ENCODE peak calls at places on chromosomes 1 and 21, in eight cellular contexts. One of them, this sample, is unnamed.

GRCh38 chr1:44941424-44942324 is 44.7 kb downstream of the EIF2B3 start:
- DNase-seq in pancreas: no peak
- DNase-seq in CD8-positive, alpha-beta memory T cell: no peak
- DNase-seq in heart left ventricle: no peak
- DNase-seq in breast epithelium: no peak
- DNase-seq in cardiac muscle cell: no peak
- DNase-seq in lower lobe of right lung: no peak
- DNase-seq in tibial nerve: no peak
- DNase-seq in this sample: no peak

GRCh38 chr1:21875621-21876063 is 61.5 kb downstream of the HSPG2 start:
- DNase-seq in pancreas: no peak
- DNase-seq in CD8-positive, alpha-beta memory T cell: no peak
- DNase-seq in heart left ventricle: no peak
- DNase-seq in breast epithelium: no peak
- DNase-seq in cardiac muscle cell: no peak
- DNase-seq in lower lobe of right lung: no peak
- DNase-seq in tibial nerve: no peak
- DNase-seq in this sample: no peak

GRCh38 chr1:53061859-53062714 is at the start of gene PODN:
- DNase-seq in pancreas: peak; percentile 65
- DNase-seq in CD8-positive, alpha-beta memory T cell: no peak
- DNase-seq in heart left ventricle: peak; percentile 47
- DNase-seq in breast epithelium: peak; percentile 51
- DNase-seq in cardiac muscle cell: peak; percentile 65
- DNase-seq in lower lobe of right lung: peak; percentile 52
- DNase-seq in tibial nerve: peak; percentile 60
- DNase-seq in this sample: peak; percentile 61

GRCh38 chr1:219498666-219499065 is 114.2 kb downstream of the ZC3H11B start:
- DNase-seq in pancreas: no peak
- DNase-seq in CD8-positive, alpha-beta memory T cell: no peak
- DNase-seq in heart left ventricle: no peak
- DNase-seq in breast epithelium: no peak
- DNase-seq in cardiac muscle cell: peak; percentile 91
- DNase-seq in lower lobe of right lung: no peak
- DNase-seq in tibial nerve: peak; percentile 32
- DNase-seq in this sample: no peak

GRCh38 chr1:31822766-31823165 is 6.9 kb upstream of the SPOCD1 start:
- DNase-seq in pancreas: no peak
- DNase-seq in CD8-positive, alpha-beta memory T cell: no peak
- DNase-seq in heart left ventricle: no peak
- DNase-seq in breast epithelium: no peak
- DNase-seq in cardiac muscle cell: peak; percentile 59
- DNase-seq in lower lobe of right lung: no peak
- DNase-seq in tibial nerve: no peak
- DNase-seq in this sample: no peak

GRCh38 chr21:42019101-42019605 is 9.0 kb upstream of the ZBTB21 start:
- DNase-seq in pancreas: no peak
- DNase-seq in CD8-positive, alpha-beta memory T cell: no peak
- DNase-seq in heart left ventricle: no peak
- DNase-seq in breast epithelium: no peak
- DNase-seq in cardiac muscle cell: no peak
- DNase-seq in lower lobe of right lung: no peak
- DNase-seq in tibial nerve: no peak
- DNase-seq in this sample: no peak

GRCh38 chr1:201022178-201022823 is 1.2 kb downstream of the KIF21B start:
- DNase-seq in pancreas: no peak
- DNase-seq in CD8-positive, alpha-beta memory T cell: no peak
- DNase-seq in heart left ventricle: no peak
- DNase-seq in breast epithelium: no peak
- DNase-seq in cardiac muscle cell: no peak
- DNase-seq in lower lobe of right lung: no peak
- DNase-seq in tibial nerve: no peak
- DNase-seq in this sample: no peak

GRCh38 chr1:183571678-183572268 is 18.5 kb downstream of the NCF2 start:
- DNase-seq in pancreas: no peak
- DNase-seq in CD8-positive, alpha-beta memory T cell: no peak
- DNase-seq in heart left ventricle: no peak
- DNase-seq in breast epithelium: no peak
- DNase-seq in cardiac muscle cell: no peak
- DNase-seq in lower lobe of right lung: no peak
- DNase-seq in tibial nerve: no peak
- DNase-seq in this sample: no peak

GRCh38 chr1:79325705-79326104 is 319.2 kb upstream of the ADGRL4 start:
- DNase-seq in pancreas: no peak
- DNase-seq in CD8-positive, alpha-beta memory T cell: no peak
- DNase-seq in heart left ventricle: no peak
- DNase-seq in breast epithelium: no peak
- DNase-seq in cardiac muscle cell: no peak
- DNase-seq in lower lobe of right lung: no peak
- DNase-seq in tibial nerve: no peak
- DNase-seq in this sample: no peak

GRCh38 chr1:241770115-241770514 is 77.9 kb upstream of the EXO1 start:
- DNase-seq in pancreas: no peak
- DNase-seq in CD8-positive, alpha-beta memory T cell: no peak
- DNase-seq in heart left ventricle: no peak
- DNase-seq in breast epithelium: no peak
- DNase-seq in cardiac muscle cell: no peak
- DNase-seq in lower lobe of right lung: no peak
- DNase-seq in tibial nerve: no peak
- DNase-seq in this sample: no peak

GRCh38 chr1:50308883-50309282 is 114.4 kb downstream of the DMRTA2 start:
- DNase-seq in pancreas: no peak
- DNase-seq in CD8-positive, alpha-beta memory T cell: no peak
- DNase-seq in heart left ventricle: no peak
- DNase-seq in breast epithelium: no peak
- DNase-seq in cardiac muscle cell: peak; percentile 53
- DNase-seq in lower lobe of right lung: no peak
- DNase-seq in tibial nerve: no peak
- DNase-seq in this sample: no peak

GRCh38 chr21:14900058-14900457 is 164.7 kb downstream of the NRIP1 start:
- DNase-seq in pancreas: no peak
- DNase-seq in CD8-positive, alpha-beta memory T cell: no peak
- DNase-seq in heart left ventricle: no peak
- DNase-seq in breast epithelium: no peak
- DNase-seq in cardiac muscle cell: no peak
- DNase-seq in lower lobe of right lung: no peak
- DNase-seq in tibial nerve: no peak
- DNase-seq in this sample: no peak

GRCh38 chr1:22749503-22749902 is 38.9 kb downstream of the EPHB2 start:
- DNase-seq in pancreas: no peak
- DNase-seq in CD8-positive, alpha-beta memory T cell: no peak
- DNase-seq in heart left ventricle: no peak
- DNase-seq in breast epithelium: no peak
- DNase-seq in cardiac muscle cell: no peak
- DNase-seq in lower lobe of right lung: no peak
- DNase-seq in tibial nerve: no peak
- DNase-seq in this sample: no peak

GRCh38 chr1:8411803-8412182 is 93.9 kb downstream of the SLC45A1 start:
- DNase-seq in pancreas: no peak
- DNase-seq in CD8-positive, alpha-beta memory T cell: no peak
- DNase-seq in heart left ventricle: no peak
- DNase-seq in breast epithelium: no peak
- DNase-seq in cardiac muscle cell: no peak
- DNase-seq in lower lobe of right lung: no peak
- DNase-seq in tibial nerve: no peak
- DNase-seq in this sample: no peak
- H3K4me1 ChIP-seq in pancreas: peaks cover 77% of the 10 kb centered on the region
- H3K4me1 ChIP-seq in CD8-positive, alpha-beta memory T cell: peaks cover 70% of the 10 kb centered on the region
- H3K4me1 ChIP-seq in heart left ventricle: peaks cover 86% of the 10 kb centered on the region
- H3K4me1 ChIP-seq in breast epithelium: peaks cover 40% of the 10 kb centered on the region
- H3K4me1 ChIP-seq in cardiac muscle cell: peaks cover 31% of the 10 kb centered on the region
- H3K4me1 ChIP-seq in lower lobe of right lung: peaks cover 91% of the 10 kb centered on the region
- H3K4me1 ChIP-seq in tibial nerve: peaks cover 57% of the 10 kb centered on the region
- H3K4me1 ChIP-seq in this sample: no peaks in the 10 kb centered on the region

GRCh38 chr1:26542781-26543443 is 13.4 kb downstream of the RPS6KA1 start:
- DNase-seq in pancreas: no peak
- DNase-seq in CD8-positive, alpha-beta memory T cell: no peak
- DNase-seq in heart left ventricle: no peak
- DNase-seq in breast epithelium: no peak
- DNase-seq in cardiac muscle cell: no peak
- DNase-seq in lower lobe of right lung: no peak
- DNase-seq in tibial nerve: no peak
- DNase-seq in this sample: no peak

GRCh38 chr1:26541431-26541815 is 11.9 kb downstream of the RPS6KA1 start:
- DNase-seq in pancreas: no peak
- DNase-seq in CD8-positive, alpha-beta memory T cell: no peak
- DNase-seq in heart left ventricle: no peak
- DNase-seq in breast epithelium: no peak
- DNase-seq in cardiac muscle cell: no peak
- DNase-seq in lower lobe of right lung: no peak
- DNase-seq in tibial nerve: no peak
- DNase-seq in this sample: no peak

GRCh38 chr1:26543444-26543835 is 13.9 kb downstream of the RPS6KA1 start:
- DNase-seq in pancreas: no peak
- DNase-seq in CD8-positive, alpha-beta memory T cell: no peak
- DNase-seq in heart left ventricle: no peak
- DNase-seq in breast epithelium: no peak
- DNase-seq in cardiac muscle cell: no peak
- DNase-seq in lower lobe of right lung: no peak
- DNase-seq in tibial nerve: no peak
- DNase-seq in this sample: no peak

GRCh38 chr1:26540346-26540745 is 10.8 kb downstream of the RPS6KA1 start:
- DNase-seq in pancreas: no peak
- DNase-seq in CD8-positive, alpha-beta memory T cell: no peak
- DNase-seq in heart left ventricle: no peak
- DNase-seq in breast epithelium: no peak
- DNase-seq in cardiac muscle cell: no peak
- DNase-seq in lower lobe of right lung: no peak
- DNase-seq in tibial nerve: no peak
- DNase-seq in this sample: no peak

GRCh38 chr1:26541816-26542711 is 12.5 kb downstream of the RPS6KA1 start:
- DNase-seq in pancreas: no peak
- DNase-seq in CD8-positive, alpha-beta memory T cell: peak; percentile 85
- DNase-seq in heart left ventricle: peak; percentile 80
- DNase-seq in breast epithelium: no peak
- DNase-seq in cardiac muscle cell: peak; percentile 98
- DNase-seq in lower lobe of right lung: peak; percentile 95
- DNase-seq in tibial nerve: peak; percentile 29
- DNase-seq in this sample: peak; percentile 88
- H3K4me1 ChIP-seq in pancreas: no peaks in the 10 kb centered on the region
- H3K4me1 ChIP-seq in CD8-positive, alpha-beta memory T cell: peaks cover 88% of the 10 kb centered on the region
- H3K4me1 ChIP-seq in heart left ventricle: no peaks in the 10 kb centered on the region
- H3K4me1 ChIP-seq in breast epithelium: peaks cover 11% of the 10 kb centered on the region
- H3K4me1 ChIP-seq in cardiac muscle cell: peaks cover 18% of the 10 kb centered on the region
- H3K4me1 ChIP-seq in lower lobe of right lung: peaks cover 69% of the 10 kb centered on the region
- H3K4me1 ChIP-seq in tibial nerve: no peaks in the 10 kb centered on the region
- H3K4me1 ChIP-seq in this sample: peaks cover 14% of the 10 kb centered on the region

GRCh38 chr1:12602633-12603024 is 15.4 kb downstream of the DHRS3 start:
- DNase-seq in pancreas: no peak
- DNase-seq in CD8-positive, alpha-beta memory T cell: no peak
- DNase-seq in heart left ventricle: no peak
- DNase-seq in breast epithelium: no peak
- DNase-seq in cardiac muscle cell: no peak
- DNase-seq in lower lobe of right lung: no peak
- DNase-seq in tibial nerve: no peak
- DNase-seq in this sample: no peak
- H3K4me1 ChIP-seq in pancreas: peaks cover 34% of the 10 kb centered on the region
- H3K4me1 ChIP-seq in CD8-positive, alpha-beta memory T cell: peaks cover 71% of the 10 kb centered on the region
- H3K4me1 ChIP-seq in heart left ventricle: peaks cover 75% of the 10 kb centered on the region
- H3K4me1 ChIP-seq in breast epithelium: peaks cover 28% of the 10 kb centered on the region
- H3K4me1 ChIP-seq in cardiac muscle cell: no peaks in the 10 kb centered on the region
- H3K4me1 ChIP-seq in lower lobe of right lung: peaks cover 80% of the 10 kb centered on the region
- H3K4me1 ChIP-seq in tibial nerve: peaks cover 68% of the 10 kb centered on the region
- H3K4me1 ChIP-seq in this sample: no peaks in the 10 kb centered on the region

DNA sequence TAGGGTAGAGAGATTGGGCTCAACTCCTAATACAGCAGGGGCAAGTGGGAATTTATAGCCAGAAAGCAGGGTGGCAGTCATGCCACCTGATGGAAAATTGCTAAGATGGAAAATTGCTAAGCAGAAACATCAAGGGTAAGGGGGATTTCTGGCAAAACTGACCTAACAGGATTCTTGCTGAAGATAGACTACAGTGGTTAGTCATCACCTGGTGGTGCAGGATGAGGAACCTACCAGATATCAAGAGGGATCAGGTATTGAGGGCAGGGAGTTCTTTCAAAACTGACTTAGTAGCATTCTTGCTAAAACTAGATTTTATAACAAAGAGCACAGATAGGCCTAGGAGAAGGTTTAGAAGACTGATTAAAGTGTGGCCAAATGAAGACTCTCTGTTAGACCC is 292.9 kb downstream of the PLPP3 start:
- DNase-seq in pancreas: no peak
- DNase-seq in CD8-positive, alpha-beta memory T cell: no peak
- DNase-seq in heart left ventricle: no peak
- DNase-seq in breast epithelium: no peak
- DNase-seq in cardiac muscle cell: no peak
- DNase-seq in lower lobe of right lung: no peak
- DNase-seq in tibial nerve: no peak
- DNase-seq in this sample: no peak
- H3K4me1 ChIP-seq in pancreas: no peaks in the 10 kb centered on the region
- H3K4me1 ChIP-seq in CD8-positive, alpha-beta memory T cell: no peaks in the 10 kb centered on the region
- H3K4me1 ChIP-seq in heart left ventricle: peaks cover 14% of the 10 kb centered on the region
- H3K4me1 ChIP-seq in breast epithelium: no peaks in the 10 kb centered on the region
- H3K4me1 ChIP-seq in cardiac muscle cell: no peaks in the 10 kb centered on the region
- H3K4me1 ChIP-seq in lower lobe of right lung: peaks cover 14% of the 10 kb centered on the region
- H3K4me1 ChIP-seq in tibial nerve: peaks cover 3% of the 10 kb centered on the region
- H3K4me1 ChIP-seq in this sample: peaks cover 17% of the 10 kb centered on the region

GRCh38 chr21:34910396-34910795 is 138.7 kb downstream of the RUNX1 start:
- DNase-seq in pancreas: no peak
- DNase-seq in CD8-positive, alpha-beta memory T cell: no peak
- DNase-seq in heart left ventricle: no peak
- DNase-seq in breast epithelium: no peak
- DNase-seq in cardiac muscle cell: no peak
- DNase-seq in lower lobe of right lung: peak; percentile 69
- DNase-seq in tibial nerve: no peak
- DNase-seq in this sample: no peak
- H3K4me1 ChIP-seq in pancreas: no peaks in the 10 kb centered on the region
- H3K4me1 ChIP-seq in CD8-positive, alpha-beta memory T cell: peaks cover 51% of the 10 kb centered on the region
- H3K4me1 ChIP-seq in heart left ventricle: no peaks in the 10 kb centered on the region
- H3K4me1 ChIP-seq in breast epithelium: no peaks in the 10 kb centered on the region
- H3K4me1 ChIP-seq in cardiac muscle cell: no peaks in the 10 kb centered on the region
- H3K4me1 ChIP-seq in lower lobe of right lung: peaks cover 53% of the 10 kb centered on the region
- H3K4me1 ChIP-seq in tibial nerve: peaks cover 13% of the 10 kb centered on the region
- H3K4me1 ChIP-seq in this sample: no peaks in the 10 kb centered on the region

GRCh38 chr21:37383784-37384311 is 17.3 kb downstream of the DYRK1A start:
- DNase-seq in pancreas: no peak
- DNase-seq in CD8-positive, alpha-beta memory T cell: no peak
- DNase-seq in heart left ventricle: no peak
- DNase-seq in breast epithelium: no peak
- DNase-seq in cardiac muscle cell: no peak
- DNase-seq in lower lobe of right lung: no peak
- DNase-seq in tibial nerve: no peak
- DNase-seq in this sample: no peak

GRCh38 chr21:37384416-37384815 is 17.8 kb downstream of the DYRK1A start:
- DNase-seq in pancreas: no peak
- DNase-seq in CD8-positive, alpha-beta memory T cell: no peak
- DNase-seq in heart left ventricle: no peak
- DNase-seq in breast epithelium: no peak
- DNase-seq in cardiac muscle cell: no peak
- DNase-seq in lower lobe of right lung: no peak
- DNase-seq in tibial nerve: no peak
- DNase-seq in this sample: no peak

GRCh38 chr21:37385179-37385765 is 18.7 kb downstream of the DYRK1A start:
- DNase-seq in pancreas: no peak
- DNase-seq in CD8-positive, alpha-beta memory T cell: no peak
- DNase-seq in heart left ventricle: no peak
- DNase-seq in breast epithelium: no peak
- DNase-seq in cardiac muscle cell: no peak
- DNase-seq in lower lobe of right lung: no peak
- DNase-seq in tibial nerve: no peak
- DNase-seq in this sample: no peak

GRCh38 chr21:37383066-37383465 is 16.5 kb downstream of the DYRK1A start:
- DNase-seq in pancreas: no peak
- DNase-seq in CD8-positive, alpha-beta memory T cell: no peak
- DNase-seq in heart left ventricle: no peak
- DNase-seq in breast epithelium: no peak
- DNase-seq in cardiac muscle cell: peak; percentile 78
- DNase-seq in lower lobe of right lung: no peak
- DNase-seq in tibial nerve: no peak
- DNase-seq in this sample: no peak

GRCh38 chr21:37386151-37386550 is 19.6 kb downstream of the DYRK1A start:
- DNase-seq in pancreas: no peak
- DNase-seq in CD8-positive, alpha-beta memory T cell: no peak
- DNase-seq in heart left ventricle: no peak
- DNase-seq in breast epithelium: no peak
- DNase-seq in cardiac muscle cell: no peak
- DNase-seq in lower lobe of right lung: no peak
- DNase-seq in tibial nerve: no peak
- DNase-seq in this sample: no peak
- H3K4me1 ChIP-seq in pancreas: peaks cover 23% of the 10 kb centered on the region
- H3K4me1 ChIP-seq in CD8-positive, alpha-beta memory T cell: peaks cover 87% of the 10 kb centered on the region
- H3K4me1 ChIP-seq in heart left ventricle: peaks cover 44% of the 10 kb centered on the region
- H3K4me1 ChIP-seq in breast epithelium: no peaks in the 10 kb centered on the region
- H3K4me1 ChIP-seq in cardiac muscle cell: peaks cover 11% of the 10 kb centered on the region
- H3K4me1 ChIP-seq in lower lobe of right lung: peaks cover 66% of the 10 kb centered on the region
- H3K4me1 ChIP-seq in tibial nerve: peaks cover 19% of the 10 kb centered on the region
- H3K4me1 ChIP-seq in this sample: peaks cover 85% of the 10 kb centered on the region

This sample was measured in right atrium auricular region.